ENCODE peak calls at places on chromosome 13, in eight cellular contexts. W, S, I, U, D, C, J and X are unnamed samples.

GRCh38 chr13:19183676-19184075 is 2.1 kb upstream of the TUBA3C start:
- DNase-seq in W (no peak), S (no peak), I (no peak), U (peak; percentile 8), D (no peak), C (no peak), J (no peak), X (peak; percentile 5)

GRCh38 chr13:26660185-26660584 is 100.4 kb downstream of the GPR12 start:
- DNase-seq in W (no peak), S (no peak), I (no peak), U (no peak), D (no peak), C (no peak), J (no peak), X (no peak)

GRCh38 chr13:21037656-21038055 is 23.7 kb downstream of the LATS2 start:
- DNase-seq in W (no peak), S (no peak), I (no peak), U (peak; percentile 49), D (no peak), C (no peak), J (no peak), X (no peak)

GRCh38 chr13:89897681-89898080 is 1449.8 kb upstream of the MIR17HG start:
- DNase-seq in W (no peak), S (no peak), I (no peak), U (no peak), D (peak; percentile 21), C (no peak), J (no peak), X (no peak)

GRCh38 chr13:50016421-50016820 is 1.2 kb downstream of the KCNRG start:
- DNase-seq in W (no peak), S (peak; percentile 39), I (no peak), U (no peak), D (no peak), C (no peak), J (no peak), X (no peak)

GRCh38 chr13:108220042-108220441 is 1.9 kb downstream of the ABHD13 start:
- DNase-seq in W (no peak), S (no peak), I (no peak), U (no peak), D (peak; percentile 18), C (no peak), J (no peak), X (peak; percentile 54)

GRCh38 chr13:42600943-42601342 is 27.0 kb downstream of the TNFSF11 start:
- DNase-seq in W (no peak), S (peak; percentile 2), I (no peak), U (no peak), D (no peak), C (no peak), J (no peak), X (no peak)

GRCh38 chr13:46317120-46317519 is 69.9 kb downstream of the RUBCNL start:
- DNase-seq in W (no peak), S (peak; percentile 58), I (no peak), U (no peak), D (no peak), C (no peak), J (no peak), X (no peak)

GRCh38 chr13:111044087-111044830 is 70.9 kb upstream of the ARHGEF7 start:
- DNase-seq in W (no peak), S (no peak), I (no peak), U (peak; percentile 52), D (no peak), C (no peak), J (no peak), X (peak; percentile 15)

GRCh38 chr13:46146898-46147297 is 35.1 kb downstream of the LCP1 start:
- DNase-seq in W (no peak), S (peak; percentile 42), I (no peak), U (no peak), D (no peak), C (no peak), J (peak; percentile 19), X (no peak)

GRCh38 chr13:45850020-45850613 is 1.4 kb downstream of the SIAH3 start:
- DNase-seq in W (no peak), S (no peak), I (no peak), U (no peak), D (no peak), C (no peak), J (no peak), X (no peak)

GRCh38 chr13:29508130-29508873 is 87.2 kb downstream of the SLC7A1 start:
- DNase-seq in W (peak; percentile 82), S (peak; percentile 86), I (peak; percentile 62), U (peak; percentile 98), D (peak; percentile 85), C (peak; percentile 62), J (peak; percentile 39), X (peak; percentile 81)

GRCh38 chr13:72970301-72970880 is 88.4 kb upstream of the KLF5 start:
- DNase-seq in W (no peak), S (no peak), I (no peak), U (no peak), D (no peak), C (no peak), J (no peak), X (no peak)

GRCh38 chr13:74133657-74134201 is 475 bp downstream of the KLF12 start:
- DNase-seq in W (peak; percentile 88), S (peak; percentile 96), I (peak; percentile 71), U (peak; percentile 94), D (peak; percentile 97), C (peak; percentile 69), J (peak; percentile 55), X (peak; percentile 74)

GRCh38 chr13:21413013-21413412 is 46.1 kb downstream of the ZDHHC20 start:
- DNase-seq in W (no peak), S (no peak), I (no peak), U (no peak), D (no peak), C (no peak), J (no peak), X (no peak)

GRCh38 chr13:95002968-95003813 is 290.8 kb upstream of the SOX21 start:
- DNase-seq in W (no peak), S (no peak), I (no peak), U (no peak), D (no peak), C (no peak), J (peak; percentile 7), X (peak; percentile 34)

GRCh38 chr13:50387124-50387581 is 371.9 kb downstream of the KCNRG start:
- DNase-seq in W (peak; percentile 64), S (no peak), I (no peak), U (no peak), D (peak; percentile 43), C (no peak), J (peak; percentile 6), X (peak; percentile 64)

GRCh38 chr13:110557610-110558305 is 3.8 kb downstream of the RAB20 start:
- DNase-seq in W (no peak), S (no peak), I (no peak), U (no peak), D (no peak), C (no peak), J (no peak), X (peak; percentile 77)

GRCh38 chr13:95698047-95698749 is 21.3 kb downstream of the DNAJC3 start:
- DNase-seq in W (no peak), S (peak; percentile 29), I (no peak), U (no peak), D (no peak), C (no peak), J (no peak), X (no peak)

GRCh38 chr13:97889803-97890202 is 63.7 kb upstream of the IPO5 start:
- DNase-seq in W (peak; percentile 36), S (no peak), I (no peak), U (no peak), D (no peak), C (no peak), J (no peak), X (no peak)

GRCh38 chr13:94435604-94436226 is 43.8 kb downstream of the DCT start:
- DNase-seq in W (no peak), S (peak; percentile 74), I (no peak), U (no peak), D (peak; percentile 49), C (no peak), J (no peak), X (no peak)

GRCh38 chr13:48066310-48066989 is 28.5 kb downstream of the MED4 start:
- DNase-seq in W (no peak), S (peak; percentile 8), I (no peak), U (no peak), D (peak; percentile 72), C (peak; percentile 8), J (no peak), X (no peak)

GRCh38 chr13:60175571-60175970 is 11.8 kb upstream of the DIAPH3 start:
- DNase-seq in W (no peak), S (no peak), I (no peak), U (no peak), D (no peak), C (no peak), J (no peak), X (no peak)

GRCh38 chr13:23697772-23698313 is 127.6 kb downstream of the TNFRSF19 start:
- DNase-seq in W (no peak), S (no peak), I (no peak), U (no peak), D (no peak), C (no peak), J (no peak), X (no peak)

GRCh38 chr13:39776439-39776838 is 121.0 kb downstream of the COG6 start:
- DNase-seq in W (no peak), S (peak; percentile 69), I (no peak), U (no peak), D (peak; percentile 32), C (no peak), J (no peak), X (no peak)

GRCh38 chr13:77475345-77476084 is 60.0 kb upstream of the SCEL start:
- DNase-seq in W (no peak), S (no peak), I (no peak), U (no peak), D (no peak), C (no peak), J (no peak), X (no peak)

GRCh38 chr13:112875627-112876026 is 93.4 kb upstream of the MCF2L start:
- DNase-seq in W (peak; percentile 0), S (no peak), I (no peak), U (peak; percentile 74), D (no peak), C (no peak), J (no peak), X (no peak)

GRCh38 chr13:99383946-99384345 is 76.7 kb upstream of the GPR183 start:
- DNase-seq in W (no peak), S (no peak), I (no peak), U (no peak), D (no peak), C (no peak), J (no peak), X (no peak)

GRCh38 chr13:19967619-19968018 is 9.1 kb downstream of the ZMYM2 start:
- DNase-seq in W (no peak), S (peak; percentile 12), I (no peak), U (no peak), D (peak; percentile 66), C (no peak), J (no peak), X (no peak)

GRCh38 chr13:39037410-39037879 is 444 bp downstream of the PROSER1 start:
- DNase-seq in W (no peak), S (no peak), I (peak; percentile 6), U (no peak), D (no peak), C (no peak), J (no peak), X (peak; percentile 54)

GRCh38 chr13:28048768-28049167 is 51.6 kb downstream of the FLT3 start:
- DNase-seq in W (no peak), S (no peak), I (no peak), U (no peak), D (peak; percentile 66), C (no peak), J (no peak), X (no peak)